ENCODE peak calls at places on chromosomes 4 and X, in ten cellular contexts. K is progenitor cell of endocrine pancreas, E is GM20000, M is neural progenitor cell, B is AG04449, F is fibroblast of mammary gland, Y is tibial artery, S is GM12865, W is choroid plexus epithelial cell, Z is AG09319. O is an unnamed sample.

GRCh38 chrX:40423299-40423698 is 157.5 kb upstream of the ATP6AP2 start:
- DNase-seq in K (no peak), E (no peak), M (peak; percentile 46), B (no peak), F (no peak), Y (no peak), S (peak; percentile 24), W (peak; percentile 82), Z (no peak), O (peak; percentile 2)

GRCh38 chrX:37685452-37686347 is at the start of gene XK:
- DNase-seq in K (peak; percentile 24), E (peak; percentile 25), M (peak; percentile 68), B (no peak), F (peak; percentile 11), Y (peak; percentile 20), S (peak; percentile 34), W (peak; percentile 39), Z (no peak), O (peak; percentile 37)

GRCh38 chr4:140256941-140257340 is 103.0 kb upstream of the MAML3 start:
- DNase-seq in K (no peak), E (no peak), M (no peak), B (no peak), F (no peak), Y (no peak), S (no peak), W (peak; percentile 36), Z (no peak), O (no peak)

GRCh38 chrX:72394518-72395163 is 88.9 kb upstream of the CITED1 start:
- DNase-seq in K (no peak), E (no peak), M (peak; percentile 19), B (peak; percentile 23), F (peak; percentile 70), Y (no peak), S (no peak), W (peak; percentile 64), Z (peak; percentile 10), O (no peak)

GRCh38 chr4:124936427-124936826 is 223.9 kb upstream of the ANKRD50 start:
- DNase-seq in K (no peak), E (no peak), M (no peak), B (no peak), F (peak; percentile 38), Y (peak; percentile 31), S (no peak), W (peak; percentile 79), Z (no peak), O (no peak)

GRCh38 chr4:158090323-158090722 is 82.5 kb downstream of the GASK1B start:
- DNase-seq in K (no peak), E (no peak), M (no peak), B (no peak), F (no peak), Y (no peak), S (no peak), W (peak; percentile 50), Z (peak; percentile 0), O (no peak)

GRCh38 chr4:112975567-112976355 is 73.7 kb upstream of the ANK2 start:
- DNase-seq in K (no peak), E (no peak), M (no peak), B (no peak), F (no peak), Y (no peak), S (no peak), W (no peak), Z (no peak), O (no peak)

GRCh38 chrX:109374276-109374960 is 107.5 kb downstream of the GUCY2F start:
- DNase-seq in K (no peak), E (no peak), M (no peak), B (no peak), F (peak; percentile 17), Y (no peak), S (no peak), W (no peak), Z (no peak), O (peak; percentile 74)

GRCh38 chr4:131081069-131081468 is 1985.1 kb downstream of the C4orf33 start:
- DNase-seq in K (no peak), E (no peak), M (no peak), B (no peak), F (no peak), Y (no peak), S (no peak), W (no peak), Z (no peak), O (no peak)

GRCh38 chr4:82553020-82553419 is 8.8 kb downstream of the TMEM150C start:
- DNase-seq in K (no peak), E (no peak), M (no peak), B (no peak), F (no peak), Y (no peak), S (no peak), W (no peak), Z (no peak), O (no peak)

GRCh38 chr4:111435986-111436744 is 709.1 kb upstream of the FAM241A start:
- DNase-seq in K (no peak), E (no peak), M (no peak), B (no peak), F (peak; percentile 4), Y (no peak), S (no peak), W (no peak), Z (no peak), O (no peak)

GRCh38 chr4:90181644-90182043 is 54.5 kb downstream of the CCSER1 start:
- DNase-seq in K (no peak), E (no peak), M (no peak), B (no peak), F (no peak), Y (no peak), S (no peak), W (no peak), Z (no peak), O (no peak)

GRCh38 chr4:90185416-90185815 is 58.2 kb downstream of the CCSER1 start:
- DNase-seq in K (no peak), E (no peak), M (no peak), B (no peak), F (no peak), Y (no peak), S (no peak), W (no peak), Z (no peak), O (no peak)

GRCh38 chr4:90184560-90184959 is 57.4 kb downstream of the CCSER1 start:
- DNase-seq in K (no peak), E (no peak), M (no peak), B (no peak), F (no peak), Y (no peak), S (no peak), W (no peak), Z (no peak), O (no peak)

GRCh38 chr4:90186229-90186628 is 59.0 kb downstream of the CCSER1 start:
- DNase-seq in K (no peak), E (no peak), M (no peak), B (no peak), F (no peak), Y (no peak), S (no peak), W (no peak), Z (no peak), O (no peak)

GRCh38 chr4:90183254-90183653 is 56.1 kb downstream of the CCSER1 start:
- DNase-seq in K (no peak), E (no peak), M (no peak), B (no peak), F (no peak), Y (no peak), S (no peak), W (no peak), Z (no peak), O (no peak)
- TF ChIP-seq CTCF in K (no peak), E (no peak), M (no peak), B (no peak), F (no peak), Y (no peak), S (no peak), W (no peak), Z (no peak), O (no peak)

GRCh38 chr4:120843840-120844527 is 78.5 kb downstream of the PRDM5 start:
- DNase-seq in K (no peak), E (no peak), M (peak; percentile 54), B (no peak), F (no peak), Y (no peak), S (peak; percentile 14), W (no peak), Z (no peak), O (no peak)
- TF ChIP-seq CTCF in K (peak; percentile 53), E (no peak), M (peak; percentile 59), B (peak; percentile 22), F (no peak), Y (no peak), S (peak; percentile 9), W (peak; percentile 52), Z (peak; percentile 1), O (peak; percentile 8)

GRCh38 chr4:37216209-37216608 is 28.3 kb upstream of the NWD2 start:
- DNase-seq in K (no peak), E (no peak), M (no peak), B (no peak), F (no peak), Y (no peak), S (no peak), W (no peak), Z (no peak), O (no peak)

GRCh38 chr4:37224832-37225231 is 19.7 kb upstream of the NWD2 start:
- DNase-seq in K (no peak), E (no peak), M (no peak), B (no peak), F (no peak), Y (no peak), S (no peak), W (no peak), Z (no peak), O (no peak)

GRCh38 chr4:37223732-37224131 is 20.8 kb upstream of the NWD2 start:
- DNase-seq in K (no peak), E (no peak), M (no peak), B (no peak), F (no peak), Y (no peak), S (no peak), W (no peak), Z (no peak), O (no peak)

GRCh38 chr4:37219251-37219650 is 25.3 kb upstream of the NWD2 start:
- DNase-seq in K (no peak), E (no peak), M (no peak), B (no peak), F (no peak), Y (no peak), S (no peak), W (no peak), Z (no peak), O (peak; percentile 3)
- TF ChIP-seq CTCF in K (no peak), E (no peak), M (peak; percentile 15), B (no peak), F (no peak), Y (no peak), S (no peak), W (no peak), Z (no peak), O (no peak)

GRCh38 chrX:73943572-73943899 is 360.4 kb upstream of the ZCCHC13 start:
- DNase-seq in K (no peak), E (no peak), M (no peak), B (no peak), F (peak; percentile 16), Y (no peak), S (peak; percentile 0), W (no peak), Z (no peak), O (no peak)

GRCh38 chrX:73940893-73941470 is 363.0 kb upstream of the ZCCHC13 start:
- DNase-seq in K (no peak), E (no peak), M (no peak), B (no peak), F (no peak), Y (no peak), S (no peak), W (no peak), Z (no peak), O (no peak)

GRCh38 chrX:73944582-73944947 is 359.4 kb upstream of the ZCCHC13 start:
- DNase-seq in K (no peak), E (no peak), M (peak; percentile 20), B (no peak), F (peak; percentile 24), Y (no peak), S (no peak), W (no peak), Z (peak; percentile 3), O (no peak)

GRCh38 chrX:73943900-73944581 is 359.9 kb upstream of the ZCCHC13 start:
- DNase-seq in K (peak; percentile 85), E (peak; percentile 73), M (peak; percentile 96), B (no peak), F (peak; percentile 90), Y (peak; percentile 79), S (peak; percentile 94), W (peak; percentile 90), Z (peak; percentile 88), O (peak; percentile 91)
- TF ChIP-seq CTCF in K (peak; percentile 10), E (no peak), M (no peak), B (no peak), F (no peak), Y (no peak), S (no peak), W (no peak), Z (no peak), O (no peak)

O was measured in MCF 10A.